ENCODE peak calls at places on chromosome 20, in four cellular contexts. O is NCI-H748 treated with DMSO at 0.1 percent for 48 hours, A is cardiac fibroblast, L is dorsolateral prefrontal cortex. H is an unnamed sample.

GRCh38 chr20:53216856-53217576 is 244.9 kb downstream of the TSHZ2 start:
- DNase-seq in O (peak), A (peak), L (peak), H (peak)

GRCh38 chr20:19779634-19780033 is 21.6 kb downstream of the RIN2 start:
- DNase-seq in O (no peak), A (no peak), L (no peak), H (no peak)

GRCh38 chr20:53021934-53022333 is 49.8 kb downstream of the TSHZ2 start:
- DNase-seq in O (no peak), A (no peak), L (no peak), H (no peak)

GRCh38 chr20:32229351-32229750 is 21.7 kb downstream of the POFUT1 start:
- DNase-seq in O (no peak), A (no peak), L (no peak), H (no peak)

GRCh38 chr20:57416296-57417022 is 25.3 kb downstream of the RBM38 start:
- DNase-seq in O (no peak), A (no peak), L (no peak), H (no peak)

GRCh38 chr20:36064661-36065426 is 89.7 kb upstream of the EPB41L1 start:
- DNase-seq in O (peak), A (peak), L (peak), H (peak)

GRCh38 chr20:41869261-41869660 is 251.1 kb upstream of the CHD6 start:
- DNase-seq in O (no peak), A (no peak), L (no peak), H (no peak)

GRCh38 chr20:10352934-10353866 is 80.8 kb downstream of the MKKS start:
- DNase-seq in O (no peak), A (peak), L (no peak), H (no peak)

GRCh38 chr20:11130554-11131166 is 456.9 kb upstream of the JAG1 start:
- DNase-seq in O (no peak), A (no peak), L (no peak), H (no peak)

GRCh38 chr20:41180599-41181333 is 43.4 kb downstream of the PLCG1 start:
- DNase-seq in O (no peak), A (no peak), L (peak), H (no peak)

GRCh38 chr20:3483784-3484183 is 13.0 kb downstream of the ATRN start:
- DNase-seq in O (no peak), A (no peak), L (no peak), H (no peak)

GRCh38 chr20:62136283-62137091 is 6.7 kb downstream of the PSMA7 start:
- DNase-seq in O (no peak), A (peak), L (peak), H (no peak)

GRCh38 chr20:63500902-63501817 is 2.3 kb upstream of the EEF1A2 start:
- DNase-seq in O (no peak), A (no peak), L (no peak), H (no peak)

GRCh38 chr20:63027425-63028389 is 20.9 kb upstream of the BHLHE23 start:
- DNase-seq in O (no peak), A (no peak), L (peak), H (peak)

GRCh38 chr20:41512624-41513023 is 105.6 kb downstream of the CHD6 start:
- DNase-seq in O (no peak), A (no peak), L (no peak), H (no peak)

GRCh38 chr20:6381887-6382286 is 259.1 kb upstream of the FERMT1 start:
- DNase-seq in O (no peak), A (peak), L (no peak), H (no peak)

GRCh38 chr20:53884859-53885654 is 185.3 kb downstream of the BCAS1 start:
- DNase-seq in O (no peak), A (no peak), L (no peak), H (no peak)

GRCh38 chr20:41072099-41072798 is 43.6 kb downstream of the TOP1 start:
- DNase-seq in O (no peak), A (peak), L (peak), H (no peak)

GRCh38 chr20:59811681-59812171 is 121.7 kb downstream of the SYCP2 start:
- DNase-seq in O (no peak), A (no peak), L (no peak), H (no peak)

GRCh38 chr20:34574426-34574825 is 15.9 kb downstream of the MAP1LC3A start:
- DNase-seq in O (no peak), A (no peak), L (no peak), H (no peak)

GRCh38 chr20:37395411-37395800 is 49.5 kb downstream of the SRC start:
- DNase-seq in O (no peak), A (no peak), L (no peak), H (no peak)

GRCh38 chr20:49279677-49280462 is 2.0 kb upstream of the ZNFX1 start:
- DNase-seq in O (no peak), A (no peak), L (no peak), H (no peak)

GRCh38 chr20:15882553-15882952 is 690.7 kb downstream of the KIF16B start:
- DNase-seq in O (no peak), A (no peak), L (no peak), H (no peak)

GRCh38 chr20:60009826-60010616 is 51.8 kb downstream of the CDH26 start:
- DNase-seq in O (no peak), A (no peak), L (no peak), H (no peak)

GRCh38 chr20:63915471-63915870 is 20.5 kb downstream of the DNAJC5 start:
- DNase-seq in O (no peak), A (no peak), L (no peak), H (no peak)

GRCh38 chr20:49712118-49712517 is 1.6 kb downstream of the B4GALT5 start:
- DNase-seq in O (no peak), A (no peak), L (no peak), H (no peak)

GRCh38 chr20:62061851-62062418 is 3.7 kb downstream of the TAF4 start:
- DNase-seq in O (no peak), A (no peak), L (no peak), H (no peak)

GRCh38 chr20:3161316-3162079 is 1.8 kb upstream of the FASTKD5 start:
- DNase-seq in O (no peak), A (no peak), L (no peak), H (no peak)

GRCh38 chr20:35312348-35312747 is 20.1 kb upstream of the FAM83C start:
- DNase-seq in O (no peak), A (peak), L (no peak), H (no peak)

GRCh38 chr20:61873651-61874420 is 191.8 kb downstream of the TAF4 start:
- DNase-seq in O (no peak), A (no peak), L (no peak), H (no peak)

GRCh38 chr20:45154183-45154582 is 20.5 kb upstream of the PI3 start:
- DNase-seq in O (no peak), A (peak), L (no peak), H (no peak)

GRCh38 chr20:40449144-40449543 is 239.9 kb downstream of the MAFB start:
- DNase-seq in O (no peak), A (no peak), L (no peak), H (no peak)

GRCh38 chr20:53013183-53013582 is 41.0 kb downstream of the TSHZ2 start:
- DNase-seq in O (no peak), A (no peak), L (no peak), H (no peak)

GRCh38 chr20:2602746-2603145 is 49.7 kb upstream of the NOP56 start:
- DNase-seq in O (no peak), A (no peak), L (no peak), H (no peak)

GRCh38 chr20:44743916-44744655 is 1.6 kb upstream of the KCNK15 start:
- DNase-seq in O (no peak), A (no peak), L (no peak), H (no peak)

GRCh38 chr20:57902478-57902877 is 192.7 kb upstream of the PMEPA1 start:
- DNase-seq in O (no peak), A (peak), L (no peak), H (no peak)

GRCh38 chr20:1427457-1428054 is 34.7 kb upstream of the FKBP1A start:
- DNase-seq in O (peak), A (peak), L (no peak), H (no peak)

H was measured in NCI-H1105.